ENCODE peak calls at places on chromosomes 12 and 14, in four cellular contexts. N, C, T and B are unnamed samples.

GRCh38 chr12:24075650-24076049 is 126.2 kb upstream of the SOX5 start:
- DNase-seq in N (no peak), C (no peak), T (no peak), B (no peak)

GRCh38 chr14:49961270-49962222 is 68.7 kb downstream of the ARF6 start:
- DNase-seq in N (no peak), C (no peak), T (no peak), B (no peak)

GRCh38 chr12:125143491-125143890 is 78.3 kb downstream of the AACS start:
- DNase-seq in N (no peak), C (no peak), T (no peak), B (no peak)

GRCh38 chr12:116381744-116382455 is 104.4 kb upstream of the MED13L start:
- DNase-seq in N (no peak), C (no peak), T (peak), B (no peak)

GRCh38 chr12:113322353-113322752 is 12.6 kb downstream of the SLC8B1 start:
- DNase-seq in N (no peak), C (no peak), T (no peak), B (no peak)

GRCh38 chr12:41532072-41532471 is 344.0 kb downstream of the PDZRN4 start:
- DNase-seq in N (no peak), C (no peak), T (no peak), B (no peak)

GRCh38 chr12:110937104-110937641 is 16.8 kb upstream of the MYL2 start:
- DNase-seq in N (peak), C (no peak), T (peak), B (peak)

GRCh38 chr14:23575086-23575485 is 3.5 kb downstream of the JPH4 start:
- DNase-seq in N (no peak), C (no peak), T (no peak), B (peak)

GRCh38 chr12:56157201-56158028 is 744 bp upstream of the MYL6 start:
- DNase-seq in N (no peak), C (peak), T (peak), B (peak)

GRCh38 chr12:105882404-105882803 is 256.4 kb downstream of the NUAK1 start:
- DNase-seq in N (no peak), C (no peak), T (no peak), B (no peak)

GRCh38 chr12:2057041-2057792 is 4.4 kb downstream of the CACNA1C start:
- DNase-seq in N (peak), C (peak), T (peak), B (peak)

GRCh38 chr14:63045612-63046320 is 508 bp upstream of the KCNH5 start:
- DNase-seq in N (peak), C (no peak), T (peak), B (no peak)

GRCh38 chr12:52263761-52264434 is 10.5 kb upstream of the KRT86 start:
- DNase-seq in N (no peak), C (no peak), T (no peak), B (no peak)

GRCh38 chr12:121084229-121084628 is 45.2 kb upstream of the OASL start:
- DNase-seq in N (no peak), C (no peak), T (no peak), B (no peak)

GRCh38 chr12:62720661-62721330 is 214.2 kb downstream of the PPM1H start:
- DNase-seq in N (no peak), C (no peak), T (no peak), B (no peak)

GRCh38 chr12:119802472-119802871 is 74.6 kb downstream of the CIT start:
- DNase-seq in N (no peak), C (no peak), T (no peak), B (no peak)

GRCh38 chr12:5514545-5514944 is 82.6 kb downstream of the NTF3 start:
- DNase-seq in N (no peak), C (peak), T (no peak), B (no peak)

GRCh38 chr14:75273272-75274044 is 5.2 kb upstream of the FOS start:
- DNase-seq in N (no peak), C (peak), T (no peak), B (no peak)
- TF ChIP-seq EP300 in N (no peak), C (no peak), T (no peak), B (no peak)

GRCh38 chr12:75655233-75655879 is 143.9 kb upstream of the KRR1 start:
- DNase-seq in N (no peak), C (no peak), T (no peak), B (no peak)
- H3K27ac ChIP-seq in N (no peak), C (no peak), T (no peak), B (no peak)

DNA sequence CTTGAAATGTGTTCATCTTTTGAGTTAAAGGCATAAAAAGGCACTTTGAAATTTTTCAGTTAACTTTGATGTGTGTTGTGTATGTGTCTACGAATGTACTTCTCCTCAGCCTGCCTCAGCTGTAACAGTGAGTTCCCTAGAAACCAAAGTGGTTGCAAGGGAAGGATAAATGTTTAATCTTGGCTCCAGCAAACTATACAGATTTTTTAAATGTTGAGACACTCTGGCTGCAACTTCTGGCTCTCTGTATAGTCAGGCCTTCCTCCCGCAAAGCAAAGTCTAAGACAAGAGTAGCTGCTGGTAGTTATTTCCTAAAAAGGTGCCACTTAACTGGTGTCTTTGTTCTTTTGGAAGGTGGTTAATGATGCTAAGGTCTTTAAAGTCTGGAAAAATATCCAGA is 8.4 kb downstream of the DERA start:
- DNase-seq in N (no peak), C (no peak), T (no peak), B (no peak)
- TF ChIP-seq EP300 in N (no peak), C (no peak), T (no peak), B (no peak)

DNA sequence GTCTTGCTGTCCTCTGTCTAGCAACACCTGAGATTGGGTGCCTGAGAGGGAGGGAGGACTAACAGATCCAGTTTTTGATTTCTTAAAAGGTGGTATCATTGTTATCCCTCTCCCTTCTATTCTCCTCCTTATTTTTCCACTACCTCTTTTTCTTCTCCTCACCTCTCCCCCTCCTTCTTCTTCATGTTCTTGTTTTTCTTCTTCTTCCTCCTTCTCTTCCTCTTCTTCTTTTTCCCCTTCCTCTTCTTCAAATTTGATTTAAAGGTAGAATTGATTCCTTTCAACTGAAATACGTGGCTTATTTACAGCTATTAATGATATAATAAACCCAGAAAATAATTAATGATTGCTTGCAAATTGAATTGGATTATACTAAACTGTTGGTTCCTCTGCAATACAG is 256.8 kb upstream of the BTG1 start:
- DNase-seq in N (no peak), C (no peak), T (no peak), B (no peak)
- H3K27ac ChIP-seq in N (no peak), C (no peak), T (no peak), B (no peak)

DNA sequence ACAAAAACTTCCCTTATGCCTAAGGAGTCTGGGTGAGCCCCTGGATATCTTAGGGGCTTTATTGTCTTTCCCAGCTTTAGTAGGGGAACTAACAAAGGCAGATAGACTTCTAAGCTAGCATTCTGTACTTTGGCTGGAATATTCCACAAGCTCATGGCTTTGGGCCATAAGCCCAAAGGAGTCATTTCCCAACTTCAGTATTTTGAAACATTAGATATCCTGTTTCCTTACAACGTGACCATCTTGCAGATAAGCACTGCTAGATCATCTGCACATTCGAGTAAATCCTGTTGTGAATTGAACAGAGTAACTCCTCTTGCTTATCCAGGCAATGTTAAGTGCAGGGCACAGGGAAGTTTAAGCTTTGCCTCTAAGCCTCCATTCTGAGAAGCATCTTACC is 70.6 kb upstream of the ACTN1 start:
- DNase-seq in N (no peak), C (peak), T (no peak), B (no peak)
- TF ChIP-seq EP300 in N (no peak), C (peak), T (no peak), B (no peak)

GRCh38 chr12:823043-823698 is 70.8 kb downstream of the WNK1 start:
- DNase-seq in N (no peak), C (no peak), T (no peak), B (no peak)
- H3K27ac ChIP-seq in N (no peak), C (no peak), T (no peak), B (no peak)